ENCODE peak calls at places on chromosomes 11 and 22, in nine cellular contexts. Z, C, H, I, P, T, J, M and O are unnamed samples.

GRCh38 chr11:4203603-4204360 is 109.2 kb downstream of the RRM1 start:
- DNase-seq in Z (no peak), C (no peak), H (no peak), I (no peak), P (no peak), T (no peak), J (no peak), M (no peak), O (no peak)

GRCh38 chr11:121936375-121936774 is 179.6 kb downstream of the BLID start:
- DNase-seq in Z (no peak), C (no peak), H (no peak), I (no peak), P (no peak), T (no peak), J (no peak), M (no peak), O (no peak)

GRCh38 chr22:22036588-22036987 is 54.0 kb upstream of the TOP3B start:
- DNase-seq in Z (no peak), C (no peak), H (no peak), I (no peak), P (no peak), T (no peak), J (no peak), M (no peak), O (no peak)

GRCh38 chr22:35074583-35074982 is 8.6 kb downstream of the ISX start:
- DNase-seq in Z (no peak), C (no peak), H (no peak), I (no peak), P (no peak), T (no peak), J (no peak), M (no peak), O (no peak)

GRCh38 chr11:2889399-2890273 is 4.1 kb upstream of the CDKN1C start:
- DNase-seq in Z (no peak), C (no peak), H (no peak), I (no peak), P (no peak), T (no peak), J (no peak), M (no peak), O (no peak)

GRCh38 chr11:36333468-36333867 is 37.4 kb downstream of the PRR5L start:
- DNase-seq in Z (no peak), C (no peak), H (no peak), I (no peak), P (no peak), T (no peak), J (peak; percentile 41), M (no peak), O (no peak)

GRCh38 chr11:35274909-35275807 is 136.2 kb downstream of the CD44 start:
- DNase-seq in Z (no peak), C (no peak), H (no peak), I (no peak), P (no peak), T (no peak), J (no peak), M (peak; percentile 45), O (no peak)

GRCh38 chr11:26028294-26028954 is 303.5 kb upstream of the ANO3 start:
- DNase-seq in Z (no peak), C (no peak), H (no peak), I (no peak), P (no peak), T (no peak), J (peak; percentile 74), M (no peak), O (no peak)

GRCh38 chr11:129090056-129090455 is 102.1 kb downstream of the ARHGAP32 start:
- DNase-seq in Z (peak; percentile 18), C (no peak), H (no peak), I (no peak), P (no peak), T (no peak), J (peak; percentile 10), M (no peak), O (no peak)

GRCh38 chr11:61161190-61162091 is at the start of gene VPS37C:
- DNase-seq in Z (peak; percentile 50), C (peak; percentile 89), H (peak; percentile 93), I (peak; percentile 98), P (peak; percentile 100), T (peak; percentile 87), J (peak; percentile 86), M (peak; percentile 96), O (peak; percentile 99)

GRCh38 chr22:38016182-38017078 is 32.1 kb upstream of the SOX10 start:
- DNase-seq in Z (no peak), C (no peak), H (no peak), I (no peak), P (no peak), T (no peak), J (no peak), M (peak; percentile 51), O (peak; percentile 87)

GRCh38 chr11:69657911-69658605 is 17.1 kb downstream of the LTO1 start:
- DNase-seq in Z (no peak), C (no peak), H (no peak), I (no peak), P (no peak), T (no peak), J (peak; percentile 46), M (no peak), O (peak; percentile 87)

GRCh38 chr11:11078344-11078743 is 220.5 kb upstream of the ZBED5 start:
- DNase-seq in Z (no peak), C (no peak), H (no peak), I (no peak), P (no peak), T (no peak), J (peak; percentile 51), M (no peak), O (no peak)

GRCh38 chr11:102420547-102420946 is 32.0 kb downstream of the TMEM123 start:
- DNase-seq in Z (no peak), C (no peak), H (no peak), I (peak; percentile 23), P (no peak), T (no peak), J (no peak), M (no peak), O (no peak)

GRCh38 chr22:19179472-19180048 is 1.0 kb upstream of the SLC25A1 start:
- DNase-seq in Z (peak; percentile 65), C (peak; percentile 58), H (peak; percentile 58), I (peak; percentile 89), P (peak; percentile 66), T (no peak), J (peak; percentile 85), M (peak; percentile 65), O (peak; percentile 98)

GRCh38 chr11:116073854-116074837 is 569.9 kb upstream of the CADM1 start:
- DNase-seq in Z (peak; percentile 9), C (no peak), H (no peak), I (peak; percentile 95), P (no peak), T (no peak), J (no peak), M (no peak), O (no peak)

GRCh38 chr11:1457856-1458255 is 28.7 kb downstream of the MOB2 start:
- DNase-seq in Z (no peak), C (no peak), H (no peak), I (no peak), P (no peak), T (no peak), J (no peak), M (no peak), O (no peak)

GRCh38 chr11:12840871-12841516 is 166.8 kb downstream of the TEAD1 start:
- DNase-seq in Z (no peak), C (no peak), H (no peak), I (no peak), P (no peak), T (no peak), J (peak; percentile 83), M (no peak), O (peak; percentile 74)

GRCh38 chr11:128848815-128849455 is 18.2 kb downstream of the KCNJ1 start:
- DNase-seq in Z (no peak), C (peak; percentile 49), H (peak; percentile 44), I (peak; percentile 71), P (peak; percentile 93), T (no peak), J (peak; percentile 42), M (peak; percentile 46), O (peak; percentile 84)

GRCh38 chr22:38870791-38871359 is 1.1 kb downstream of the CBX6 start:
- DNase-seq in Z (no peak), C (no peak), H (no peak), I (no peak), P (no peak), T (no peak), J (no peak), M (no peak), O (peak; percentile 50)